ENCODE peak calls at places on chromosomes 2 and 18, in five cellular contexts. One of them, this sample, is unnamed.

GRCh38 chr18:56333146-56333545 is 305.2 kb downstream of the TXNL1 start:
- DNase-seq in GM20000: no peak
- DNase-seq in B cell: no peak
- DNase-seq in cardiac fibroblast: no peak
- DNase-seq in GM13977: no peak
- DNase-seq in this sample: no peak

GRCh38 chr18:48036641-48037421 is 106.4 kb upstream of the SMAD2 start:
- DNase-seq in GM20000: no peak
- DNase-seq in B cell: no peak
- DNase-seq in GM13977: no peak
- DNase-seq in cardiac fibroblast: no peak
- DNase-seq in this sample: no peak

GRCh38 chr18:23207191-23207955 is 72.1 kb downstream of the CABLES1 start:
- DNase-seq in cardiac fibroblast: peak; percentile 65
- DNase-seq in GM13977: no peak
- DNase-seq in GM20000: no peak
- DNase-seq in B cell: no peak
- DNase-seq in this sample: peak; percentile 45

GRCh38 chr18:60372598-60372997 is at the start of gene MC4R:
- DNase-seq in B cell: no peak
- DNase-seq in cardiac fibroblast: peak; percentile 31
- DNase-seq in GM20000: no peak
- DNase-seq in GM13977: no peak
- DNase-seq in this sample: no peak

GRCh38 chr2:144084114-144084661 is 435.7 kb downstream of the ZEB2 start:
- DNase-seq in B cell: no peak
- DNase-seq in GM13977: no peak
- DNase-seq in GM20000: no peak
- DNase-seq in cardiac fibroblast: peak; percentile 86
- DNase-seq in this sample: no peak

GRCh38 chr18:39571511-39571910 is 2005.9 kb upstream of the CELF4 start:
- DNase-seq in GM13977: peak; percentile 18
- DNase-seq in B cell: no peak
- DNase-seq in GM20000: peak; percentile 8
- DNase-seq in cardiac fibroblast: peak; percentile 45
- DNase-seq in this sample: peak; percentile 9

GRCh38 chr2:31889044-31889443 is 121.8 kb downstream of the MEMO1 start:
- DNase-seq in GM20000: no peak
- DNase-seq in cardiac fibroblast: no peak
- DNase-seq in B cell: no peak
- DNase-seq in GM13977: no peak
- DNase-seq in this sample: no peak

GRCh38 chr2:137157851-137158250 is 392.5 kb downstream of the THSD7B start:
- DNase-seq in B cell: no peak
- DNase-seq in GM20000: no peak
- DNase-seq in cardiac fibroblast: no peak
- DNase-seq in GM13977: no peak
- DNase-seq in this sample: no peak

GRCh38 chr2:236754234-236754924 is 184.8 kb downstream of the ACKR3 start:
- DNase-seq in GM20000: no peak
- DNase-seq in cardiac fibroblast: no peak
- DNase-seq in GM13977: no peak
- DNase-seq in B cell: no peak
- DNase-seq in this sample: no peak

GRCh38 chr2:128573116-128573515 is 254.4 kb upstream of the HS6ST1 start:
- DNase-seq in GM20000: no peak
- DNase-seq in GM13977: no peak
- DNase-seq in B cell: no peak
- DNase-seq in cardiac fibroblast: no peak
- DNase-seq in this sample: no peak

GRCh38 chr2:105935048-105935447 is 190.3 kb downstream of the NCK2 start:
- DNase-seq in GM13977: no peak
- DNase-seq in GM20000: no peak
- DNase-seq in cardiac fibroblast: no peak
- DNase-seq in B cell: no peak
- DNase-seq in this sample: no peak

GRCh38 chr2:69149631-69150215 is 136.7 kb downstream of the ANTXR1 start:
- DNase-seq in cardiac fibroblast: peak; percentile 62
- DNase-seq in GM20000: no peak
- DNase-seq in B cell: no peak
- DNase-seq in GM13977: no peak
- DNase-seq in this sample: no peak

GRCh38 chr18:13006731-13007550 is 15.8 kb downstream of the CEP192 start:
- DNase-seq in GM13977: no peak
- DNase-seq in B cell: no peak
- DNase-seq in GM20000: no peak
- DNase-seq in cardiac fibroblast: no peak
- DNase-seq in this sample: no peak

GRCh38 chr2:158928965-158929364 is 39.5 kb upstream of the TANC1 start:
- DNase-seq in GM13977: no peak
- DNase-seq in B cell: no peak
- DNase-seq in GM20000: no peak
- DNase-seq in cardiac fibroblast: no peak
- DNase-seq in this sample: no peak

DNA sequence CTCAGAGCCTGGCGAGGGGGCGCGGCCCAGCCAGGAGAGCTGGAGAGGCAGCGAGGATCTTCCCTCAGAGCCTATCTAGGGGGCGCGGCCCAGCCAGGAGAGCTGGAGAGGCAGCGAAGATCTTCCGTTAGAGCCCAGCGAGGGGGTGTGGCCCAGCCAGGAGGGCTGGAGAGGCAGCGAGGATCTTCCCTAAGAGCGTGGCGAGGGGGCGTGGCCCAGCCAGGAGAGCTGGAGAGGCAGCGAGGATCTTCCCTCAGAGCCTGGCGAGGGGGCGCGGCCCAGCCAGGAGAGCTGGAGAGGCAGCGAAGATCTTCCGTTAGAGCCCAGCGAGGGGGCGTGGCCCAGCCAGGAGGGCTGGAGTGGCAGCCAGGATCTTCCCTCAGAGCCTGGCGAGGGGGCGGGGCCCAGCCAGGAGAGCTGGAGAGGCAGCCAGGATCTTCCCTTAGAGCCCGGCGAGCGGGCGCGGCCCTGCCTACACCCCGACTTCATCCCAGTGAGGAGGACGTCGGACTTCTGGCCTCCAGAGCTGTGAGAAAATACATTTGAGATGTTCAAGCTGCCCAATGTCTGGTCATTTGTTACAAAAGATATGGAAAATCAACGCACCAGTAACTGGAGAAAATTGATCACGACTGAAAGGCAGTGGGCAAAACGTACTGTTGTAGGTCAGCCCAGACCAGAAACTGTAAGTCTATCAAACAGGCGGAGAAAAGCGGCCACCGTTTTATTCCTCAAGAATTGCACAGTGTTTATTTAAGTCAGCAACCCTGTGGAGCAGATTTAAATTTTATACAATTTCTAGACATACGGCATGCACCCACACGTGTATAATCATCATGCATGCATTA is 63.5 kb upstream of the TMEM18 start:
- DNase-seq in GM20000: peak; percentile 61
- DNase-seq in cardiac fibroblast: peak; percentile 75
- DNase-seq in GM13977: no peak
- DNase-seq in B cell: peak; percentile 20
- DNase-seq in this sample: peak; percentile 78
- TF ChIP-seq CTCF in GM20000: no peak
- TF ChIP-seq CTCF in cardiac fibroblast: no peak
- TF ChIP-seq CTCF in GM13977: no peak
- TF ChIP-seq CTCF in B cell: no peak
- TF ChIP-seq CTCF in this sample: no peak

GRCh38 chr2:82023710-82024109 is 1719.2 kb upstream of the LRRTM1 start:
- DNase-seq in GM13977: no peak
- DNase-seq in B cell: no peak
- DNase-seq in cardiac fibroblast: no peak
- DNase-seq in GM20000: no peak
- DNase-seq in this sample: no peak
- TF ChIP-seq CTCF in GM13977: peak; percentile 36
- TF ChIP-seq CTCF in B cell: no peak
- TF ChIP-seq CTCF in cardiac fibroblast: no peak
- TF ChIP-seq CTCF in GM20000: no peak
- TF ChIP-seq CTCF in this sample: no peak

GRCh38 chr2:134782107-134782506 is 56.3 kb upstream of the ACMSD start:
- DNase-seq in GM13977: no peak
- DNase-seq in B cell: no peak
- DNase-seq in cardiac fibroblast: no peak
- DNase-seq in GM20000: no peak
- DNase-seq in this sample: no peak

GRCh38 chr2:134785659-134786058 is 52.8 kb upstream of the ACMSD start:
- DNase-seq in GM20000: no peak
- DNase-seq in GM13977: no peak
- DNase-seq in B cell: no peak
- DNase-seq in cardiac fibroblast: no peak
- DNase-seq in this sample: no peak

GRCh38 chr2:134783912-134784311 is 54.5 kb upstream of the ACMSD start:
- DNase-seq in cardiac fibroblast: no peak
- DNase-seq in B cell: no peak
- DNase-seq in GM13977: no peak
- DNase-seq in GM20000: no peak
- DNase-seq in this sample: no peak

GRCh38 chr2:134780977-134781376 is 57.4 kb upstream of the ACMSD start:
- DNase-seq in B cell: no peak
- DNase-seq in cardiac fibroblast: no peak
- DNase-seq in GM13977: no peak
- DNase-seq in GM20000: no peak
- DNase-seq in this sample: no peak

DNA sequence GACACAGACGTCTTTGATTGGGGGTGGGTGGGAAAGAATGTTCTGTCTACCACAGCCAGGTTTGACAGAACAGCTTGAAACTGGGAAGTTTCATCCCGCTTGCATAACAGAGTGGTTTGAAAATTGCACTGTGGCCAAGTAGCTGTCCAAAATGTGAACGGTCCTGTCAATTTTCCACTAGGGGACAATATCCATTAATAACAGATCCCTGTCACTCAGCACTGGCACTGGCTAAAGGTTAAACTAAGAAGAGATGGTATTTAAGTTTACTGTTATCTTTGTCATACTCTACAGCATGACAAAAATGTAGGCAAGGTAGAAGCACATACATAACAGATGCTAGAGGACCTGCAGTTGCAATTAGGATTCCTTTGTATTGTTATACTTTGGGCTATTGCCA is 55.6 kb upstream of the ACMSD start:
- DNase-seq in GM13977: peak; percentile 49
- DNase-seq in cardiac fibroblast: peak; percentile 38
- DNase-seq in B cell: no peak
- DNase-seq in GM20000: no peak
- DNase-seq in this sample: peak; percentile 31
- TF ChIP-seq CTCF in GM13977: peak; percentile 60
- TF ChIP-seq CTCF in cardiac fibroblast: peak; percentile 14
- TF ChIP-seq CTCF in B cell: peak; percentile 65
- TF ChIP-seq CTCF in GM20000: no peak
- TF ChIP-seq CTCF in this sample: peak; percentile 33

GRCh38 chr2:234603619-234604018 is 106.7 kb upstream of the ARL4C start:
- DNase-seq in cardiac fibroblast: no peak
- DNase-seq in GM20000: no peak
- DNase-seq in GM13977: no peak
- DNase-seq in B cell: no peak
- DNase-seq in this sample: no peak
- TF ChIP-seq CTCF in cardiac fibroblast: no peak
- TF ChIP-seq CTCF in GM20000: no peak
- TF ChIP-seq CTCF in GM13977: peak; percentile 18
- TF ChIP-seq CTCF in B cell: no peak
- TF ChIP-seq CTCF in this sample: no peak

GRCh38 chr2:112585400-112585799 is 991 bp downstream of the CHCHD5 start:
- DNase-seq in B cell: no peak
- DNase-seq in cardiac fibroblast: no peak
- DNase-seq in GM20000: no peak
- DNase-seq in GM13977: no peak
- DNase-seq in this sample: no peak

GRCh38 chr2:112584891-112585250 is 462 bp downstream of the CHCHD5 start:
- DNase-seq in cardiac fibroblast: no peak
- DNase-seq in GM20000: no peak
- DNase-seq in B cell: no peak
- DNase-seq in GM13977: no peak
- DNase-seq in this sample: no peak

GRCh38 chr2:112582314-112582746 is 2.1 kb upstream of the CHCHD5 start:
- DNase-seq in GM13977: no peak
- DNase-seq in B cell: peak; percentile 66
- DNase-seq in GM20000: peak; percentile 30
- DNase-seq in cardiac fibroblast: peak; percentile 82
- DNase-seq in this sample: peak; percentile 68

GRCh38 chr2:112584134-112584890 is at the start of gene CHCHD5:
- DNase-seq in GM20000: peak; percentile 86
- DNase-seq in GM13977: peak; percentile 86
- DNase-seq in cardiac fibroblast: peak; percentile 98
- DNase-seq in B cell: peak; percentile 94
- DNase-seq in this sample: peak; percentile 98

DNA sequence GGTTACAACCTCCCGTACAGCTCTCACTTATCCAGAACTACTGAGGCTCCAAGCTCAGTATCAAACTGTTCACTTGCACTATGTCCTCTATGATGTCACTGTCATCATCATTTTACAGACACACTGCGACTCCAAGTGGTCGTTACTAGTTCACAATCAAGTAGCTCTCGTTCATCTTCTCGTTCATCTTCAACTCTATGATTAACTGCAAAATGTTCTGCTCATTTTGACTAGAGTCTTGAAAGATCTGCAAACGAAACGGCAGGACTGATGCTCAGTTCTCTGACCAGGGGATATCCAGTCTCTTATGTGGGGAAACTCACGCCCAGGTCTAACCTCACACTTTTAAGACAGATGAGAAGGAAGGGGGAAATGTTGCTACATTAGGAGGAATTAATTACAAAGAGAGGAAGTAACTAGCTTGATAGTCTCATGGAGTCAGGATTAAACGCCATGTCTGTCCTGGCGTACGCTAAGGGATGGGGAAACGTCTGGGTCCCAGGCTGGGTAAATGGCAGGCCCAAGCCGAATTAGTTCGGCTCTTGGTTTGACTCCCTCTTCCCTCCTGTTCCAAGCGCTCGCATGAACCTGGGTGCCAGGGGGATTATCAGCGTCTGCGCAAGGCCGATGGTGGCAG is 794 bp upstream of the CHCHD5 start:
- DNase-seq in B cell: peak; percentile 32
- DNase-seq in GM13977: no peak
- DNase-seq in GM20000: no peak
- DNase-seq in cardiac fibroblast: peak; percentile 40
- DNase-seq in this sample: peak; percentile 24
- TF ChIP-seq CTCF in B cell: no peak
- TF ChIP-seq CTCF in GM13977: no peak
- TF ChIP-seq CTCF in GM20000: no peak
- TF ChIP-seq CTCF in cardiac fibroblast: no peak
- TF ChIP-seq CTCF in this sample: no peak

GRCh38 chr2:102253753-102254150 is 57.6 kb upstream of the IL1RL1 start:
- DNase-seq in cardiac fibroblast: peak; percentile 59
- DNase-seq in GM13977: no peak
- DNase-seq in B cell: no peak
- DNase-seq in GM20000: no peak
- DNase-seq in this sample: no peak
- TF ChIP-seq CTCF in cardiac fibroblast: peak; percentile 23
- TF ChIP-seq CTCF in GM13977: peak; percentile 30
- TF ChIP-seq CTCF in B cell: no peak
- TF ChIP-seq CTCF in GM20000: no peak
- TF ChIP-seq CTCF in this sample: no peak

DNA sequence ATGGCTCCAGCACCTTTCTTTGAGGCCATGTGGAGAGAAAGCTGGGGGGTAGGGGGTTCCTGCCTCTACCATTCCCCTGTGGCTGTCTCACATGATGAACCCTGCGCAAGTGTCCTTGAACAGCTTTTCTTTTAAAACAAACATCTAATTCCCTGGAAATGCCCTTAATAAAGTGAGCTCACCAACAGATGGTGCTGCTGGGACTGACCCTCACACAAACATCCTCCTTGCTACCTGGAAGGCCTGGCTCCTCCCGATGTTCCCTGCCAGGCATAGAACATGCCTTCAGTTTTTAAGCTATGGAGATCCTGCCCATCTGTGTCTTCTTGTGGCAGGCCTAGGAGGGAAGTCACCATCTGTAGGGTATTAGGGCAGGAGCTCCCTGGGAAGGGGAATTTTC is 60.7 kb upstream of the GATA6 start:
- DNase-seq in GM20000: no peak
- DNase-seq in GM13977: no peak
- DNase-seq in B cell: no peak
- DNase-seq in cardiac fibroblast: no peak
- DNase-seq in this sample: no peak
- TF ChIP-seq CTCF in GM20000: no peak
- TF ChIP-seq CTCF in GM13977: no peak
- TF ChIP-seq CTCF in B cell: no peak
- TF ChIP-seq CTCF in cardiac fibroblast: no peak
- TF ChIP-seq CTCF in this sample: no peak

This sample was measured in GM12865.